ENCODE peak calls at places on chromosomes 2 and 18, in eight cellular contexts. L is CD4-positive, CD25-positive, alpha-beta regulatory T cell; P is neural progenitor cell; I is cardiac muscle cell; X is pancreas; B is hepatocyte; N is fibroblast of lung; W is SJSA1. U is an unnamed sample.
A peak's percentile ranks its signal among the peaks of the same experiment; 100 is the strongest.

GRCh38 chr18:74497778-74498177 is 1.6 kb downstream of the CNDP2 start:
- DNase-seq in N (no peak), B (no peak), X (no peak), L (no peak), P (no peak), I (no peak), W (no peak), U (no peak)

GRCh38 chr18:58038063-58038462 is 6.0 kb upstream of the NEDD4L start:
- DNase-seq in W (no peak), P (no peak), X (no peak), I (no peak), N (no peak), L (no peak), B (no peak), U (no peak)

GRCh38 chr18:28802546-28802945 is 625.6 kb upstream of the CDH2 start:
- DNase-seq in B (no peak), I (peak; percentile 59), P (no peak), L (no peak), N (no peak), W (peak; percentile 39), X (no peak), U (no peak)

GRCh38 chr2:41836944-41837343 is 210.9 kb upstream of the PKDCC start:
- DNase-seq in B (peak; percentile 80), W (peak; percentile 12), I (peak; percentile 70), L (peak; percentile 22), P (peak; percentile 83), X (no peak), N (peak; percentile 70), U (peak; percentile 66)

GRCh38 chr2:72001937-72002690 is 145.5 kb downstream of the CYP26B1 start:
- DNase-seq in X (no peak), L (no peak), B (peak; percentile 5), N (no peak), W (no peak), I (no peak), P (no peak), U (no peak)

GRCh38 chr2:12903272-12903671 is 186.5 kb downstream of the TRIB2 start:
- DNase-seq in N (no peak), L (no peak), W (no peak), B (no peak), X (no peak), P (no peak), I (no peak), U (no peak)

GRCh38 chr2:38187416-38188127 is 111.6 kb upstream of the CYP1B1 start:
- DNase-seq in I (peak; percentile 95), P (no peak), B (peak; percentile 75), N (peak; percentile 98), W (peak; percentile 78), L (no peak), X (peak; percentile 17), U (no peak)

GRCh38 chr18:49500136-49500921 is 13.3 kb upstream of the C18orf32 start:
- DNase-seq in X (no peak), P (peak; percentile 94), B (no peak), N (no peak), W (no peak), I (no peak), L (no peak), U (no peak)

GRCh38 chr2:44964704-44965343 is 23.3 kb downstream of the SIX3 start:
- DNase-seq in B (no peak), I (no peak), L (no peak), W (no peak), N (no peak), P (peak; percentile 90), X (no peak), U (peak; percentile 27)

GRCh38 chr2:178128836-178129630 is 16.8 kb downstream of the RBM45 start:
- DNase-seq in N (no peak), W (no peak), L (no peak), I (peak; percentile 3), B (no peak), X (no peak), P (no peak), U (no peak)

GRCh38 chr2:187906021-187906420 is 351.8 kb upstream of the TFPI start:
- DNase-seq in B (no peak), P (no peak), L (no peak), W (no peak), I (no peak), X (no peak), N (no peak), U (no peak)

GRCh38 chr2:241933175-241933911 is 63.8 kb downstream of the RTP5 start:
- DNase-seq in I (peak; percentile 22), P (peak; percentile 43), B (peak; percentile 70), X (peak; percentile 43), W (peak; percentile 52), L (peak; percentile 54), N (peak; percentile 38), U (no peak)

GRCh38 chr2:76953733-76954347 is 568.3 kb downstream of the LRRTM4 start:
- DNase-seq in X (peak; percentile 59), B (peak; percentile 73), L (peak; percentile 1), I (peak; percentile 49), P (peak; percentile 76), W (no peak), N (peak; percentile 70), U (peak; percentile 20)

GRCh38 chr2:241274127-241274526 is 41.3 kb downstream of the HDLBP start:
- DNase-seq in N (no peak), W (no peak), I (no peak), B (no peak), L (no peak), X (peak; percentile 38), P (no peak), U (no peak)

GRCh38 chr2:164061129-164061746 is 325.4 kb upstream of the FIGN start:
- DNase-seq in I (peak; percentile 60), P (peak; percentile 76), X (peak; percentile 45), W (peak; percentile 37), N (peak; percentile 48), B (peak; percentile 58), L (no peak), U (peak; percentile 20)

GRCh38 chr2:127852388-127852787 is 5.6 kb downstream of the POLR2D start:
- DNase-seq in P (no peak), I (no peak), W (no peak), X (no peak), B (no peak), L (no peak), N (no peak), U (no peak)
- H3K36me3 ChIP-seq in P (peaks cover 7% of the 10 kb centered on the region), I (peaks cover 19% of the 10 kb centered on the region), W (peaks cover 67% of the 10 kb centered on the region), X (peaks cover 5% of the 10 kb centered on the region), B (no peaks in the 10 kb centered on the region), L (peaks cover 51% of the 10 kb centered on the region), N (peaks cover 4% of the 10 kb centered on the region), U (peaks cover 78% of the 10 kb centered on the region)

GRCh38 chr2:203432811-203433210 is 102.3 kb downstream of the RAPH1 start:
- DNase-seq in X (no peak), P (no peak), W (no peak), B (no peak), I (no peak), N (no peak), L (no peak), U (no peak)

GRCh38 chr2:203431391-203432185 is 103.4 kb downstream of the ABI2 start:
- DNase-seq in N (no peak), I (no peak), L (no peak), B (no peak), P (no peak), W (no peak), X (no peak), U (no peak)

DNA sequence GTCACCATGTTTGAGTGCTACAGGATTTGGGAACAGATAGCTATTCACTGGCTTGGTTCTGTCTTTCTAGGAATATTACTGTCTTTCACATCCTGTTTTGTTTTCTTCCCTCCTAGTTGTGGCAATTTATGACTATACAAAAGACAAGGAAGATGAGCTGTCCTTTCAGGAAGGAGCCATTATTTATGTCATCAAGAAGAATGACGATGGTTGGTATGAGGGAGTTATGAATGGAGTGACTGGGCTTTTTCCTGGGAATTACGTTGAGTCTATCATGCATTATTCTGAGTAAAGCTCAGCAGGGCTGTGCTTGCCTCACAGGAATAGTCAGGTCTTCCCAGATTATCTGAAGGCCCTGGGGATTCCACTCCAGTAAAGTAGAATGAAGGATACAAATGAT is 98.9 kb downstream of the ABI2 start:
- DNase-seq in B (no peak), X (no peak), I (peak; percentile 47), P (no peak), W (peak; percentile 60), L (no peak), N (no peak), U (no peak)
- H3K36me3 ChIP-seq in B (no peaks in the 10 kb centered on the region), X (no peaks in the 10 kb centered on the region), I (peaks cover 53% of the 10 kb centered on the region), P (no peaks in the 10 kb centered on the region), W (peaks cover 45% of the 10 kb centered on the region), L (peaks cover 9% of the 10 kb centered on the region), N (no peaks in the 10 kb centered on the region), U (peaks cover 53% of the 10 kb centered on the region)

GRCh38 chr2:175097297-175097696 is 70.7 kb downstream of the ATF2 start:
- DNase-seq in N (peak; percentile 90), X (no peak), P (no peak), W (peak; percentile 56), B (no peak), L (no peak), I (peak; percentile 4), U (no peak)
- H3K36me3 ChIP-seq in N (no peaks in the 10 kb centered on the region), X (no peaks in the 10 kb centered on the region), P (peaks cover 47% of the 10 kb centered on the region), W (peaks cover 34% of the 10 kb centered on the region), B (no peaks in the 10 kb centered on the region), L (peaks cover 42% of the 10 kb centered on the region), I (peaks cover 63% of the 10 kb centered on the region), U (peaks cover 81% of the 10 kb centered on the region)

GRCh38 chr2:106156305-106157288 is 37.5 kb downstream of the UXS1 start:
- DNase-seq in B (no peak), L (no peak), I (no peak), P (no peak), W (no peak), X (no peak), N (peak; percentile 50), U (no peak)
- H3K36me3 ChIP-seq in B (peaks cover 5% of the 10 kb centered on the region), L (peaks cover 42% of the 10 kb centered on the region), I (peaks cover 7% of the 10 kb centered on the region), P (peaks cover 7% of the 10 kb centered on the region), W (peaks cover 46% of the 10 kb centered on the region), X (no peaks in the 10 kb centered on the region), N (no peaks in the 10 kb centered on the region), U (peaks cover 75% of the 10 kb centered on the region)

DNA sequence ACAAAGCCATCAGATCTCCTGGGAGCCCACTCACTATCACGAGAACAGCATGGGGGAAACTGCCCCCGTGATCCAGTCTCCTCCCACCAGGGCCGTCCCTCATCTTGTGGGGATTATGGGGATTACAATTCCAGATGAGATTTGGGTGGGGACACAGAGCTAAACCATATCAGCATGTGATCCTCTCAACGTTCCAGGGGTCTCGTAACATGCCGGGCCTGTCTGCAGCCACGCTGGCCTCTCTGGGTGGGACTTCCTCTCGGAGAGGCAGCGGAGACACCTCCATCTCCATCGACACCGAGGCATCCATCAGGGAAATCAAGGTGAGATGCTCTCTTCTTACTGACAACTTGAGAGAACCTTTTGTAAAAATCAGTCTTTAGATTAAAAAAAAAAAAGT is 49.6 kb upstream of the RBM44 start:
- DNase-seq in P (no peak), B (no peak), I (no peak), N (no peak), W (no peak), L (no peak), X (no peak), U (no peak)
- H3K36me3 ChIP-seq in P (no peaks in the 10 kb centered on the region), B (no peaks in the 10 kb centered on the region), I (peaks cover 19% of the 10 kb centered on the region), N (peaks cover 5% of the 10 kb centered on the region), W (peaks cover 73% of the 10 kb centered on the region), L (peaks cover 68% of the 10 kb centered on the region), X (peaks cover 6% of the 10 kb centered on the region), U (peaks cover 58% of the 10 kb centered on the region)